ENCODE peak calls at places on chromosome 11, in nine cellular contexts. B is cardiac muscle cell, I is tibial artery, K is K562, M is PC-9, C is lower lobe of right lung, L is transverse colon, F is BE2C, U is uterus. T is an unnamed sample. For H3K9me3 and H3K36me3, the result is how much of the 10 kb centered on the place peaks cover.

GRCh38 chr11:76335827-76336226 is 45.1 kb downstream of the THAP12 start:
- DNase-seq in I (no peak), B (no peak), M (no peak), U (no peak), F (no peak), K (no peak), L (no peak), C (no peak), T (no peak)

GRCh38 chr11:36196476-36197099 is 92.6 kb downstream of the COMMD9 start:
- DNase-seq in F (peak), I (no peak), K (no peak), B (peak), L (no peak), C (no peak), M (no peak), U (peak), T (no peak)

GRCh38 chr11:113384551-113384950 is 3.0 kb upstream of the ANKK1 start:
- DNase-seq in L (no peak), C (no peak), K (no peak), B (peak), M (peak), I (no peak), F (no peak), U (no peak), T (no peak)

GRCh38 chr11:126476256-126476970 is 120.9 kb downstream of the ST3GAL4 start:
- DNase-seq in I (no peak), B (no peak), M (no peak), U (no peak), K (no peak), F (peak), L (no peak), C (no peak), T (peak)

GRCh38 chr11:94853836-94854235 is 85.7 kb downstream of the AMOTL1 start:
- DNase-seq in L (no peak), K (no peak), U (no peak), F (no peak), M (no peak), B (no peak), I (no peak), C (no peak), T (no peak)

GRCh38 chr11:63681208-63682044 is at the start of gene RTN3:
- DNase-seq in F (peak), B (peak), U (peak), C (peak), K (peak), I (peak), L (peak), M (peak), T (peak)

GRCh38 chr11:70769521-70769920 is 371.2 kb downstream of the CTTN start:
- DNase-seq in B (no peak), M (no peak), U (no peak), F (no peak), L (no peak), C (no peak), K (no peak), I (no peak), T (no peak)

GRCh38 chr11:119713361-119714040 is 15.5 kb downstream of the NECTIN1 start:
- DNase-seq in K (no peak), U (no peak), I (no peak), B (no peak), M (no peak), F (no peak), L (no peak), C (no peak), T (peak)

GRCh38 chr11:112610996-112611795 is 350.0 kb upstream of the NCAM1 start:
- DNase-seq in L (no peak), M (no peak), I (no peak), C (no peak), F (peak), K (no peak), U (no peak), B (peak), T (no peak)

GRCh38 chr11:116928102-116928777 is 90.8 kb upstream of the APOA1 start:
- DNase-seq in K (no peak), M (no peak), L (no peak), C (no peak), F (no peak), B (peak), U (no peak), I (no peak), T (no peak)

GRCh38 chr11:11860103-11860979 is 18.6 kb downstream of the USP47 start:
- DNase-seq in C (no peak), L (no peak), K (no peak), F (no peak), I (no peak), M (no peak), B (peak), U (no peak), T (no peak)

GRCh38 chr11:74116719-74117118 is 54.1 kb downstream of the C2CD3 start:
- DNase-seq in M (no peak), K (no peak), F (no peak), U (no peak), L (no peak), B (no peak), C (no peak), I (no peak), T (no peak)

GRCh38 chr11:75383246-75383645 is 16.1 kb upstream of the RPS3 start:
- DNase-seq in L (no peak), U (no peak), K (no peak), C (peak), I (no peak), M (no peak), F (no peak), B (no peak), T (peak)

GRCh38 chr11:117409511-117409910 is 81.9 kb downstream of the CEP164 start:
- DNase-seq in U (no peak), B (no peak), C (no peak), F (no peak), K (no peak), M (no peak), I (no peak), L (no peak), T (no peak)

GRCh38 chr11:95768521-95768920 is 21.1 kb downstream of the FAM76B start:
- DNase-seq in L (no peak), B (peak), K (no peak), C (no peak), U (no peak), M (no peak), F (no peak), I (no peak), T (no peak)

GRCh38 chr11:129946256-129946655 is 50.9 kb upstream of the NFRKB start:
- DNase-seq in M (no peak), F (no peak), I (no peak), B (no peak), U (no peak), C (no peak), K (no peak), L (no peak), T (no peak)

GRCh38 chr11:127412722-127413121 is 412.2 kb upstream of the KIRREL3 start:
- DNase-seq in K (no peak), F (no peak), B (no peak), C (no peak), U (no peak), I (no peak), L (no peak), M (no peak), T (no peak)

GRCh38 chr11:28835317-28835716 is 727.1 kb downstream of the METTL15 start:
- DNase-seq in K (no peak), B (no peak), M (no peak), I (no peak), L (no peak), C (no peak), U (no peak), F (no peak), T (no peak)

GRCh38 chr11:28836285-28837081 is 728.3 kb downstream of the METTL15 start:
- DNase-seq in B (peak), M (peak), L (no peak), U (no peak), I (no peak), F (no peak), K (no peak), C (no peak), T (no peak)

GRCh38 chr11:28835790-28836189 is 727.6 kb downstream of the METTL15 start:
- DNase-seq in I (no peak), L (no peak), M (peak), C (no peak), F (no peak), K (no peak), B (peak), U (no peak), T (no peak)

GRCh38 chr11:28837599-28837998 is 729.4 kb downstream of the METTL15 start:
- DNase-seq in F (no peak), M (no peak), U (no peak), C (no peak), I (no peak), B (no peak), K (no peak), L (no peak), T (no peak)

GRCh38 chr11:28838741-28839140 is 730.6 kb downstream of the METTL15 start:
- DNase-seq in U (no peak), F (no peak), I (no peak), M (no peak), K (no peak), L (no peak), C (no peak), B (peak), T (no peak)
- H3K9me3 ChIP-seq in U (under half), F (under half), I (under half), M (under half), K (under half), L (under half), C (under half), B (under half), T (under half)

DNA sequence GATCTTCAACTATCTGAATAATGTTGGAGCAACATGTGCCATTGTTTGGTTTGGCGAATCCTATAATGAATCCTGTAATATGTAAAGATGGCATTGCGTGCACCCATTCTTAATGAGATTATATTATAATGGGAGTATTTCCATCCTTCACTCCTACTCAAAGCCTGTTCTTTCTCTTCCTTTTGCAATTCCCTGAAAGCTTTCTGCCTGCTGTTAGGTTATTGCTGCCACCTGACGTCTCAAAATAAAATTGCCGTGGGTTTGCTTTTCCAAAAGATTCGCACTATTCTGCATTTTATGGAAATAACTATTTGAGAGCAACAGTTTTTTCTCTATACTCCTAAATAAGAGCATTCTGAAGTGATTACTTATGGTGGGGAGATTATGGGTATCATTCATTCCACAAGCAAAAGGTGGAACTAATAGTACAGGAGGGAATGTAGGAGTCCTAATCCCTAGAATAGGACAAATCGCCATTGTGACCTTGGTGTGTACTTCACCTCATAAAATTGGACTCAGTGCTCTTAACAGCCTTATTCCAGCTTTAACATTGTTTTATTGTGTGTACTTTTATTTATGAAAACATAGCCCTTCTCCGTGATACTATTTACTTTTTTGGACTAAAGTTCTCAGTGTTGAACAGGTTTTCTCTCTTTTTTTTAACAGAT is 69.6 kb upstream of the ALKBH3 start:
- DNase-seq in U (no peak), C (no peak), K (peak), M (no peak), I (no peak), B (peak), F (peak), L (no peak), T (no peak)
- TF ChIP-seq CTCF in U (peak), C (no peak), K (peak), M (no peak), I (peak), B (peak), F (peak), L (peak), T (no peak)

DNA sequence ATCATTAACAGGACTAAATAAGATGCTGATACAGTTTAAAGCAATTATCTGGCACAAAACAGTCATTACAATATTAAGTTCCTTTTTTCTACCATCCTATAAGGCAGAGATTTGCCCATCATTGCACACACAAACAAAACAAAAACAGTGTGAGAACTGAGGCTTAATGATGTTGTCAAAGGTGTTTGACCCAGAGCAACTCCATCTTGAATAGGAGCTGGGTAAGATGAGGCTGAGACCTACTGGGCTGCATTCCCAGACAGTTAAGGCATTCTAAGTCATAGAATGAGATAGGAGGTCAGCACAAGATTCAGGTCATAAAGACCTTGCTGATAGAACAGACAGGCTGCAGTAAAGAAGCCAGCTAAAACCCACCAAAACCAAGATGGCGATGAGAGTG is 33.2 kb downstream of the CTSC start:
- DNase-seq in I (no peak), K (no peak), B (no peak), L (no peak), U (no peak), F (no peak), M (no peak), C (no peak), T (no peak)
- H3K36me3 ChIP-seq in I (under half), K (half or more), B (under half), L (under half), U (under half), F (under half), M (under half), C (under half), T (under half)

DNA sequence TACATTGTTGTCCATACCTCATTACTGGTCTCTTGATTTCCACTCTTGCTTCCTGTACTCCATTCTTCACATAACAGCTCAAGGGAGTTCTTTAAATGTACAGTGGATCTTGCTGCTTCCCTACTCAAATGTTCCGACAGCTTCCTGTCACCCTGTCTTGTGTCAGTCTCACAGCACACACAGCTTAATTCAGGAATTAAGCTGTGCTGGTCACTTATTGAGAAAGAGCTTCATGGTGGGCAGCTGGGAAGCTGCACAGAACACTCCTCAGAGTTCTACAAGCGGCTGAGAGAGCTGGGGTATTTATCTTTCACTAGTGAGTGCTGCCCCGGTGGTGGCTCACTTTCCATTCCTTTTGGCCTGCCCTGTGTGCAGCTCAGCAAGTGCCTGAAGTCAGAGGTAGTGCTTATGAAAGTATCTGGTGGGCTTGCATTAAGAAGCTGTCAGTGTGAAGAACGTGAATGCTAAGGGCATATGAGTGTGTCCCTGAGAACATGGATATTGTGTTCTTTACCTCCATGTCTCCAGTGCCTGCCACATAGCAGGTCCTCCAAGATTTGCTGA is 48.7 kb downstream of the KCNQ1OT1 start:
- DNase-seq in C (no peak), U (no peak), I (no peak), B (no peak), L (no peak), K (no peak), F (no peak), M (no peak), T (no peak)
- H3K9me3 ChIP-seq in C (under half), U (under half), I (half or more), B (under half), L (under half), K (under half), F (under half), M (half or more), T (under half)

DNA sequence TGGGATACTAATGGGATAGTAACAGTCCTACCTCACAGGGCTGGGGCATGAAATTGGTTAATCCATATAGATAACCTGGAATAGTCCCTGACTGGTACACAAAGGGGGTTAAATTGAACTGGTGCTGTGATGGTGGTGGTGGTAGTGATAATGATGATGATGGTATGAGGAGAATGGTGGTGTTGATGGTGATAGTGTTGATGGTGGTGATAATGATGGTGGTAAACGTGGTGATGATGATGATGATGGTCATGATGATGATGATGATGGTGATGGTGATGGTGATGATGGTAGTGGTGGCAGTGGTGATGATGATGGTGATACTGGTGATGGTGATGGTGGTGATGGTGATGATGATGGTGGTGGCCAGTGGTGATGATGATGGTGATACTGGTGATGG is 38.7 kb downstream of the SMIM38 start:
- DNase-seq in F (no peak), B (no peak), I (no peak), L (no peak), C (no peak), M (no peak), K (no peak), U (no peak), T (no peak)
- TF ChIP-seq CTCF in F (no peak), B (no peak), I (no peak), L (no peak), C (no peak), M (no peak), K (no peak), U (no peak), T (no peak)

GRCh38 chr11:61962213-61963015 is 5.0 kb downstream of the FTH1 start:
- DNase-seq in L (no peak), U (no peak), I (no peak), K (no peak), M (no peak), F (no peak), C (no peak), B (peak), T (no peak)
- H3K36me3 ChIP-seq in L (under half), U (under half), I (half or more), K (under half), M (under half), F (under half), C (under half), B (under half), T (under half)

DNA sequence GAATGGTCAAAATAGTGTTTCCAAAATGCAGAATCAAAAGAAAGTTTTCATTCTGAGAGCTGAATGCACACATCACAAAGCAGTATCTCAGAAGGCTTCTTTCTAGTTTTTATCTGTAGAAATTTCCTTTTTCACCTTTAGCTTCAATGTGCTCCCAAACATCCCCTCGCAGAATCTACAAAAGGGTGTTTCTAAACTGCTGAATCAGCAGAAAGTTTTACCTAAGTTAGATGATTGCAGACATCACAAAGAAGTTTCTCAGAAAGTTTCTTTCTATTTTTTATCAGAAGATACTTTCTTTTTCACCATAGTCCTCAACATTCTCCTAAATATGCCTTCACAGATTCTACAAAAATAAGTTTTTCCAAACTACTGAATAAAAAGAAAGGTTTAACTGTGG is 239.8 kb downstream of the OR4A5 start:
- DNase-seq in I (no peak), F (no peak), U (no peak), L (no peak), K (no peak), C (no peak), B (no peak), M (no peak), T (no peak)
- H3K9me3 ChIP-seq in I (under half), F (under half), U (under half), L (under half), K (under half), C (under half), B (under half), M (under half), T (under half)

DNA sequence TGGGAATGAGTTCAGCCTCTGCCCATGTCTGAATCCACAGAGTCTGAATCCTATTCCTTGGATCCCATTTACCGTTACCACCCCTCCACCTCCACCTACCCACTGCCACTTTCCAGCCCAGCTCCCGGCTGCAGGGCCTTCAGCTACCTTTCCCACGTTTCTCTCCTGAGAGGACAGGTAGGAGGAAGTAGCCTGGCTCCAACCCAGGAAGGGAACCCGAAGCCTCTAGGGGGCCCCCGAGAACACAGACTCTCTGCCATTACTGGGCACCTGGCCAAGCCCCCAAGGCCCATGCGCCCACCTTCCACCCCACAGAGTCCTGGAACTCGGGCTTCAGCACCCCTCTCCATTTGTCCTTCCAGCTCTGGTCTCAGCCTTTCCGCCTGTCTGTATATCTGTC is 101.9 kb upstream of the LMO1 start:
- DNase-seq in U (no peak), M (no peak), C (no peak), F (no peak), B (no peak), K (peak), I (no peak), L (no peak), T (no peak)
- TF ChIP-seq CTCF in U (no peak), M (no peak), C (no peak), F (no peak), B (no peak), K (peak), I (no peak), L (no peak), T (peak)

GRCh38 chr11:65981972-65982823 is 19.8 kb downstream of the EIF1AD start:
- DNase-seq in I (no peak), C (no peak), U (no peak), L (no peak), M (no peak), B (no peak), F (no peak), K (no peak), T (no peak)
- H3K36me3 ChIP-seq in I (under half), C (under half), U (under half), L (under half), M (under half), B (under half), F (under half), K (under half), T (under half)

GRCh38 chr11:2625183-2625582 is 74.6 kb downstream of the KCNQ1OT1 start:
- DNase-seq in K (no peak), C (no peak), M (no peak), B (no peak), F (no peak), U (no peak), L (no peak), I (no peak), T (no peak)
- H3K9me3 ChIP-seq in K (under half), C (under half), M (under half), B (under half), F (under half), U (under half), L (under half), I (under half), T (under half)